ENCODE peak calls at places on chromosomes 11 and 22, in nine cellular contexts. C is WERI-Rb-1, X is A549, M is cardiac muscle cell, Z is mucosa of descending colon, E is cardiac fibroblast, P is NCI-H2227 treated with DMSO at 0.1 percent for 48 hours, S is HTR-8/SVneo, Q is Calu3. H is an unnamed sample.

GRCh38 chr22:28029201-28029948 is 110.3 kb upstream of the PITPNB start:
- DNase-seq in E (peak), Z (peak), C (no peak), P (no peak), X (no peak), Q (peak), S (peak), M (peak), H (no peak)

GRCh38 chr22:24994070-24994763 is 41.7 kb downstream of the KIAA1671 start:
- DNase-seq in Q (peak), X (no peak), P (no peak), M (no peak), C (peak), S (no peak), E (no peak), Z (peak), H (no peak)

GRCh38 chr11:75597636-75598035 is 35.6 kb downstream of the SERPINH1 start:
- DNase-seq in E (peak), P (peak), C (peak), M (peak), S (peak), Q (peak), X (peak), Z (peak), H (peak)

GRCh38 chr11:92875473-92875872 is 94.0 kb upstream of the MTNR1B start:
- DNase-seq in M (no peak), Z (no peak), E (no peak), Q (no peak), P (no peak), S (no peak), X (no peak), C (no peak), H (no peak)

GRCh38 chr11:2096001-2096918 is 42.9 kb downstream of the IGF2 start:
- DNase-seq in X (no peak), P (no peak), S (no peak), M (peak), E (no peak), Q (no peak), C (no peak), Z (no peak), H (no peak)

GRCh38 chr11:129861702-129862107 is 33.7 kb downstream of the NFRKB start:
- DNase-seq in Z (peak), X (peak), M (peak), S (peak), P (no peak), E (peak), C (no peak), Q (peak), H (no peak)

GRCh38 chr22:46115388-46115678 is 35.0 kb upstream of the PPARA start:
- DNase-seq in X (no peak), Q (no peak), P (no peak), M (no peak), Z (no peak), S (no peak), E (no peak), C (no peak), H (no peak)

GRCh38 chr11:118144869-118145268 is 7.8 kb downstream of the SCN4B start:
- DNase-seq in E (no peak), P (no peak), X (no peak), M (no peak), C (no peak), S (no peak), Z (no peak), Q (no peak), H (no peak)

GRCh38 chr11:44680982-44681597 is 45.7 kb upstream of the TSPAN18 start:
- DNase-seq in C (no peak), X (no peak), Q (peak), S (peak), Z (peak), E (peak), M (peak), P (no peak), H (no peak)

GRCh38 chr22:38957046-38957770 is at the start of gene APOBEC3A:
- DNase-seq in S (no peak), C (no peak), E (no peak), P (no peak), X (no peak), Q (peak), M (no peak), Z (peak), H (no peak)

GRCh38 chr11:34748036-34748435 is 127.1 kb downstream of the EHF start:
- DNase-seq in S (no peak), Q (no peak), P (no peak), E (no peak), C (no peak), Z (no peak), X (no peak), M (no peak), H (no peak)

GRCh38 chr11:131934006-131934405 is 563.6 kb downstream of the NTM start:
- DNase-seq in X (no peak), E (no peak), S (no peak), P (no peak), Z (no peak), Q (no peak), M (no peak), C (no peak), H (no peak)

GRCh38 chr22:45502215-45503070 is at the start of gene FBLN1:
- DNase-seq in S (peak), Z (peak), E (peak), Q (peak), P (peak), M (peak), X (peak), C (peak), H (peak)

GRCh38 chr11:117016246-117016645 is 82.0 kb downstream of the SIK3 start:
- DNase-seq in M (no peak), Z (no peak), S (no peak), E (no peak), Q (no peak), X (no peak), C (no peak), P (no peak), H (no peak)

GRCh38 chr11:133202816-133203215 is 329.5 kb downstream of the OPCML start:
- DNase-seq in M (no peak), Z (no peak), P (no peak), C (no peak), S (no peak), X (no peak), Q (no peak), E (no peak), H (no peak)

GRCh38 chr22:34804588-34804987 is 261.4 kb upstream of the ISX start:
- DNase-seq in S (no peak), E (no peak), C (peak), X (no peak), P (no peak), Q (no peak), Z (no peak), M (no peak), H (no peak)

GRCh38 chr11:59879534-59879933 is 952 bp downstream of the OOSP3 start:
- DNase-seq in Q (no peak), X (no peak), M (no peak), E (no peak), Z (no peak), P (no peak), C (no peak), S (no peak), H (no peak)

GRCh38 chr22:49462795-49463194 is 364.9 kb downstream of the BRD1 start:
- DNase-seq in P (no peak), M (no peak), Q (no peak), X (no peak), Z (no peak), E (no peak), C (no peak), S (no peak), H (no peak)

GRCh38 chr11:8765294-8765693 is 82.7 kb downstream of the RPL27A start:
- DNase-seq in E (peak), P (no peak), Z (no peak), X (peak), C (no peak), M (peak), S (peak), Q (no peak), H (no peak)

GRCh38 chr11:33724644-33725035 is 11.6 kb downstream of the CD59 start:
- DNase-seq in Q (no peak), E (peak), C (no peak), Z (peak), S (no peak), M (peak), P (no peak), X (no peak), H (no peak)

GRCh38 chr11:72237112-72237931 is 6.7 kb downstream of the PHOX2A start:
- DNase-seq in M (no peak), E (no peak), S (no peak), P (no peak), Z (no peak), Q (no peak), X (no peak), C (no peak), H (peak)

GRCh38 chr22:40855104-40855959 is 1.1 kb downstream of the ST13 start:
- DNase-seq in P (peak), E (peak), Q (no peak), C (no peak), S (no peak), M (peak), X (no peak), Z (no peak), H (no peak)

GRCh38 chr22:30578481-30578880 is 4.0 kb upstream of the GAL3ST1 start:
- DNase-seq in Q (no peak), C (no peak), S (no peak), Z (no peak), E (no peak), P (no peak), X (no peak), M (no peak), H (no peak)

GRCh38 chr11:110773442-110773841 is 61.2 kb upstream of the ARHGAP20 start:
- DNase-seq in C (no peak), Z (no peak), P (no peak), E (no peak), X (no peak), M (no peak), Q (no peak), S (no peak), H (no peak)

H was measured in SK-N-DZ.